ENCODE peak calls at places on chromosomes 1 and 21, in four cellular contexts. O is K562, M is HepG2, L is GM12878. Z is an unnamed sample.

GRCh38 chr1:168714012-168714411 is 15.0 kb downstream of the DPT start:
- DNase-seq in O (no peak), M (no peak), L (no peak), Z (no peak)

GRCh38 chr1:16009030-16009460 is 5.0 kb downstream of the SRARP start:
- DNase-seq in O (peak; percentile 84), M (peak; percentile 63), L (no peak), Z (peak; percentile 78)

GRCh38 chr1:2248854-2249558 is 20.9 kb downstream of the SKI start:
- DNase-seq in O (no peak), M (no peak), L (no peak), Z (no peak)

GRCh38 chr1:71351438-71351837 is 270.6 kb upstream of the ZRANB2 start:
- DNase-seq in O (no peak), M (no peak), L (no peak), Z (no peak)

GRCh38 chr1:53548031-53548491 is 88.9 kb downstream of the DMRTB1 start:
- DNase-seq in O (no peak), M (no peak), L (no peak), Z (no peak)

GRCh38 chr21:39610705-39611104 is 2.0 kb upstream of the B3GALT5 start:
- DNase-seq in O (no peak), M (peak; percentile 1), L (no peak), Z (peak; percentile 50)

GRCh38 chr1:120179420-120180348 is 3.4 kb upstream of the SEC22B start:
- DNase-seq in O (peak; percentile 5), M (no peak), L (no peak), Z (peak; percentile 6)

GRCh38 chr1:236280438-236281285 is 1.1 kb downstream of the ERO1B start:
- DNase-seq in O (no peak), M (no peak), L (no peak), Z (peak; percentile 39)

GRCh38 chr1:209190591-209191241 is 392.8 kb upstream of the CAMK1G start:
- DNase-seq in O (peak; percentile 33), M (peak; percentile 18), L (no peak), Z (peak; percentile 77)

GRCh38 chr1:234906654-234907053 is 222.0 kb downstream of the TOMM20 start:
- DNase-seq in O (no peak), M (no peak), L (no peak), Z (no peak)

GRCh38 chr1:220514256-220514655 is 13.7 kb upstream of the MARK1 start:
- DNase-seq in O (no peak), M (no peak), L (no peak), Z (no peak)

GRCh38 chr21:42646076-42646825 is 7.2 kb upstream of the PDE9A start:
- DNase-seq in O (no peak), M (no peak), L (no peak), Z (no peak)

GRCh38 chr1:3504151-3504822 is 49.8 kb downstream of the ARHGEF16 start:
- DNase-seq in O (no peak), M (no peak), L (no peak), Z (no peak)

GRCh38 chr1:13930151-13930550 is 230.2 kb downstream of the PRDM2 start:
- DNase-seq in O (peak; percentile 52), M (peak; percentile 9), L (no peak), Z (no peak)

GRCh38 chr1:37482796-37483744 is 8.7 kb downstream of the ZC3H12A start:
- DNase-seq in O (no peak), M (no peak), L (no peak), Z (no peak)

GRCh38 chr1:51234721-51235425 is 1.2 kb upstream of the RNF11 start:
- DNase-seq in O (peak; percentile 63), M (peak; percentile 59), L (peak; percentile 93), Z (no peak)

GRCh38 chr1:185785586-185785985 is 51.4 kb downstream of the HMCN1 start:
- DNase-seq in O (no peak), M (no peak), L (no peak), Z (no peak)

GRCh38 chr1:32448773-32449456 is 16.0 kb upstream of the ZBTB8B start:
- DNase-seq in O (peak; percentile 83), M (peak; percentile 75), L (no peak), Z (peak; percentile 82)

GRCh38 chr1:50968884-50969610 is 998 bp upstream of the CDKN2C start:
- DNase-seq in O (peak; percentile 71), M (no peak), L (no peak), Z (no peak)

DNA sequence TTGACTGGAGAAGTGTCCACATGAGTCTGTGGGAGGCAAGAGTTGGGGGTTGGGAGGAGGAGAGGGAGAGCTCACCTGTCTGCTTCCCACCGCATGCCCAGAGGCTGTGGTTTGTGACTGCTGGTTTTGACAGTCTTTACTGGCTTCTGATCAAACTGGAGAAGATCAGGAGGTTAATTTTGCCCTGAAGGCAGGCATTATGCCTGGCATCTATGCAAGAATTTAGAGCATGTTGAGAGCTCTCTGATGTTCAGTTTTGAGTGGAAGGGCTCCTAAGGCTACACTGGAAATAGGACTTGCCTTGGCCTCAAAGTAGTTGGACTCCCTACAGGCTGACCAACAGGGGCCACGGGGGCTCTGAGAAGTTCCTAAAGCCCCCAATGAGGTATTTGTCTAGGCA is 101.6 kb downstream of the TLR5 start:
- DNase-seq in O (no peak), M (no peak), L (no peak), Z (no peak)
- TF ChIP-seq BHLHE40 in O (no peak), M (no peak), L (no peak), Z (no peak)

GRCh38 chr1:173646656-173647055 is 11.5 kb downstream of the TEX50 start:
- DNase-seq in O (no peak), M (no peak), L (no peak), Z (no peak)
- TF ChIP-seq FOXK2 in O (no peak), M (no peak), L (no peak), Z (no peak)

GRCh38 chr1:178169649-178170048 is 75.7 kb downstream of the RASAL2 start:
- DNase-seq in O (no peak), M (no peak), L (no peak), Z (no peak)

GRCh38 chr1:178172939-178173338 is 79.0 kb downstream of the RASAL2 start:
- DNase-seq in O (no peak), M (no peak), L (no peak), Z (no peak)

GRCh38 chr1:178165196-178165595 is 71.3 kb downstream of the RASAL2 start:
- DNase-seq in O (no peak), M (no peak), L (no peak), Z (no peak)

GRCh38 chr1:178166625-178167024 is 72.7 kb downstream of the RASAL2 start:
- DNase-seq in O (no peak), M (no peak), L (no peak), Z (no peak)

GRCh38 chr1:178168535-178168934 is 74.6 kb downstream of the RASAL2 start:
- DNase-seq in O (no peak), M (no peak), L (no peak), Z (peak; percentile 23)
- TF ChIP-seq BHLHE40 in O (no peak), M (no peak), L (no peak), Z (no peak)

GRCh38 chr1:29383972-29384371 is 147.7 kb downstream of the PTPRU start:
- DNase-seq in O (no peak), M (no peak), L (no peak), Z (no peak)

GRCh38 chr1:29380532-29380931 is 144.2 kb downstream of the PTPRU start:
- DNase-seq in O (no peak), M (no peak), L (no peak), Z (no peak)

GRCh38 chr1:29382851-29383588 is 146.7 kb downstream of the PTPRU start:
- DNase-seq in O (no peak), M (no peak), L (no peak), Z (no peak)

GRCh38 chr1:29381426-29381825 is 145.1 kb downstream of the PTPRU start:
- DNase-seq in O (no peak), M (no peak), L (no peak), Z (no peak)

GRCh38 chr1:29379438-29380073 is 143.2 kb downstream of the PTPRU start:
- DNase-seq in O (peak; percentile 63), M (peak; percentile 53), L (peak; percentile 2), Z (peak; percentile 74)
- TF ChIP-seq FOXK2 in O (peak; percentile 68), M (no peak), L (no peak), Z (peak; percentile 44)

DNA sequence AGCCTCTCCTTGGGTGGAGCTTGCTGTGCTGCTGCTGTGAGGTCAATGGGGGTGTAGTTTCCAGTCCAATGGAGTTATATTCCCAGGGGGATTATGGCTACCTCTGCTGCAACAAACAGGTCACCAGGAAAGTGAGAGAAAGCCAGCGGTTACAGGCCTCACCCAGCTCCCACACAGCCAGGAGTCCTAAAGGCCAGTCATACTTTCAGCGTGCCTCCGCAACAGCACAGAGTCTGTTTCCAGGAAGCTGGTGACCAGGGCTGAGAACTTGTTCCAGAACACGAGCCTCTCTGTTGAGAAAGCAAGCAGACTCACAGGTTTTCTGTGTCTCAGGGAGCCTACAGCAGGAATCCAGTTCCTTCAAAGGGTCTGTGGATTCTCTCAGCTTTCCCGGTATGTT is 17.3 kb upstream of the OR2M5 start:
- DNase-seq in O (no peak), M (no peak), L (no peak), Z (no peak)
- TF ChIP-seq BHLHE40 in O (no peak), M (no peak), L (no peak), Z (no peak)

DNA sequence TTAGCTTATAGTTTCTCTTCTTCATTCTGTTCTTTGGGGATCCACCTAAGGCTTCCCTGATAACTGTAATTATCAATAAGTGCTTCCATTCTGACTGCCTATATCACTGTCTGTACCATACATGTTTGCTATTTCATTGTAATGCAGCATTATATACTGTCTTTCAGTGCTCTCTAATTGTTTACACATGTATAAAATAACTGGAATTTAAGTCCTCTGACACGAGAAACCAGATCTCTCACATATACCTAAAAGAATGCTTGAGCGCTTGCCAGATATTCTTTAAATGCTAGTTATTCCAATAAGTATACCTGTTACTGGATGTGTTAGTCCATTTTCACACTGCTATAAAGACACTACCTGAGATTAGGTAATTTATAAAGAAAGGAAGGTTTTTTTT is 34.7 kb downstream of the CELF3 start:
- DNase-seq in O (no peak), M (no peak), L (no peak), Z (no peak)
- TF ChIP-seq FOXK2 in O (no peak), M (no peak), L (no peak), Z (no peak)